ENCODE peak calls at places on chromosomes 7 and 10, in four cellular contexts. One of them, this sample, is unnamed.

GRCh38 chr7:48173983-48174382 is 2.7 kb downstream of the ABCA13 start:
- DNase-seq in K562: no peak
- DNase-seq in HepG2: no peak
- DNase-seq in SK-N-SH: no peak
- DNase-seq in this sample: no peak

GRCh38 chr7:34187908-34188307 is 282.6 kb downstream of the BMPER start:
- DNase-seq in K562: no peak
- DNase-seq in HepG2: no peak
- DNase-seq in SK-N-SH: no peak
- DNase-seq in this sample: no peak

GRCh38 chr7:101947899-101948298 is 130.5 kb downstream of the CUX1 start:
- DNase-seq in K562: peak
- DNase-seq in HepG2: no peak
- DNase-seq in SK-N-SH: peak
- DNase-seq in this sample: no peak

GRCh38 chr7:140036224-140036651 is 26.5 kb downstream of the PARP12 start:
- DNase-seq in K562: no peak
- DNase-seq in HepG2: no peak
- DNase-seq in SK-N-SH: peak
- DNase-seq in this sample: peak

GRCh38 chr7:115910541-115911164 is 119.9 kb downstream of the TFEC start:
- DNase-seq in K562: no peak
- DNase-seq in HepG2: peak
- DNase-seq in SK-N-SH: peak
- DNase-seq in this sample: no peak

GRCh38 chr10:113576853-113577252 is 24.0 kb downstream of the HABP2 start:
- DNase-seq in K562: peak
- DNase-seq in HepG2: no peak
- DNase-seq in SK-N-SH: no peak
- DNase-seq in this sample: no peak

GRCh38 chr10:61195219-61195618 is 251.2 kb upstream of the RHOBTB1 start:
- DNase-seq in K562: no peak
- DNase-seq in HepG2: no peak
- DNase-seq in SK-N-SH: no peak
- DNase-seq in this sample: no peak

GRCh38 chr7:44145419-44145968 is 4.4 kb upstream of the MYL7 start:
- DNase-seq in K562: peak
- DNase-seq in HepG2: no peak
- DNase-seq in SK-N-SH: peak
- DNase-seq in this sample: no peak

GRCh38 chr10:98262571-98262970 is 5.4 kb downstream of the LOXL4 start:
- DNase-seq in K562: peak
- DNase-seq in HepG2: no peak
- DNase-seq in SK-N-SH: peak
- DNase-seq in this sample: no peak

GRCh38 chr10:1048349-1048731 is 579 bp downstream of the IDI1 start:
- DNase-seq in K562: no peak
- DNase-seq in HepG2: peak
- DNase-seq in SK-N-SH: peak
- DNase-seq in this sample: no peak

GRCh38 chr10:77578583-77579227 is 58.9 kb downstream of the KCNMA1 start:
- DNase-seq in K562: no peak
- DNase-seq in HepG2: no peak
- DNase-seq in SK-N-SH: no peak
- DNase-seq in this sample: no peak

GRCh38 chr7:150342119-150342405 is 633 bp upstream of the RARRES2 start:
- DNase-seq in K562: no peak
- DNase-seq in HepG2: no peak
- DNase-seq in SK-N-SH: no peak
- DNase-seq in this sample: no peak

GRCh38 chr10:46226900-46227558 is 59.8 kb upstream of the ANTXRL start:
- DNase-seq in K562: no peak
- DNase-seq in HepG2: no peak
- DNase-seq in SK-N-SH: no peak
- DNase-seq in this sample: no peak

GRCh38 chr7:90973146-90973545 is 291.1 kb upstream of the FZD1 start:
- DNase-seq in K562: no peak
- DNase-seq in HepG2: no peak
- DNase-seq in SK-N-SH: no peak
- DNase-seq in this sample: no peak

GRCh38 chr10:3877092-3878000 is 92.3 kb upstream of the KLF6 start:
- DNase-seq in K562: no peak
- DNase-seq in HepG2: no peak
- DNase-seq in SK-N-SH: no peak
- DNase-seq in this sample: no peak

GRCh38 chr7:159061674-159062212 is 82.9 kb downstream of the VIPR2 start:
- DNase-seq in K562: no peak
- DNase-seq in HepG2: no peak
- DNase-seq in SK-N-SH: no peak
- DNase-seq in this sample: no peak

GRCh38 chr7:45874408-45875131 is 1.7 kb upstream of the CCDC201 start:
- DNase-seq in K562: no peak
- DNase-seq in HepG2: peak
- DNase-seq in SK-N-SH: no peak
- DNase-seq in this sample: no peak

GRCh38 chr7:116357776-116358670 is 141.5 kb upstream of the CAV2 start:
- DNase-seq in K562: no peak
- DNase-seq in HepG2: no peak
- DNase-seq in SK-N-SH: no peak
- DNase-seq in this sample: no peak

GRCh38 chr7:103777440-103777839 is 212.0 kb downstream of the RELN start:
- DNase-seq in K562: no peak
- DNase-seq in HepG2: no peak
- DNase-seq in SK-N-SH: no peak
- DNase-seq in this sample: no peak

GRCh38 chr7:90701021-90701420 is 104.9 kb downstream of the CDK14 start:
- DNase-seq in K562: no peak
- DNase-seq in HepG2: no peak
- DNase-seq in SK-N-SH: no peak
- DNase-seq in this sample: no peak

GRCh38 chr10:63700935-63701263 is 179.7 kb downstream of the REEP3 start:
- DNase-seq in K562: no peak
- DNase-seq in HepG2: no peak
- DNase-seq in SK-N-SH: no peak
- DNase-seq in this sample: no peak

GRCh38 chr10:63699785-63700184 is 178.6 kb downstream of the REEP3 start:
- DNase-seq in K562: no peak
- DNase-seq in HepG2: no peak
- DNase-seq in SK-N-SH: no peak
- DNase-seq in this sample: no peak

GRCh38 chr10:63698815-63699205 is 177.6 kb downstream of the REEP3 start:
- DNase-seq in K562: no peak
- DNase-seq in HepG2: no peak
- DNase-seq in SK-N-SH: no peak
- DNase-seq in this sample: no peak

GRCh38 chr10:63702107-63702506 is 180.9 kb downstream of the REEP3 start:
- DNase-seq in K562: no peak
- DNase-seq in HepG2: no peak
- DNase-seq in SK-N-SH: no peak
- DNase-seq in this sample: no peak

GRCh38 chr10:63700209-63700934 is 179.2 kb downstream of the REEP3 start:
- DNase-seq in K562: no peak
- DNase-seq in HepG2: no peak
- DNase-seq in SK-N-SH: no peak
- DNase-seq in this sample: no peak
- TF ChIP-seq POLR2AphosphoS5 in K562: no peak
- TF ChIP-seq POLR2AphosphoS5 in HepG2: no peak
- TF ChIP-seq POLR2AphosphoS5 in SK-N-SH: peak
- TF ChIP-seq POLR2AphosphoS5 in this sample: no peak

GRCh38 chr10:110498087-110498981 is 627 bp downstream of the DUSP5 start:
- DNase-seq in K562: peak
- DNase-seq in HepG2: no peak
- DNase-seq in SK-N-SH: peak
- DNase-seq in this sample: no peak
- TF ChIP-seq MXI1 in K562: no peak
- TF ChIP-seq MXI1 in HepG2: no peak
- TF ChIP-seq MXI1 in SK-N-SH: no peak
- TF ChIP-seq MXI1 in this sample: no peak

GRCh38 chr10:96244354-96244753 is 27.0 kb downstream of the BLNK start:
- DNase-seq in K562: no peak
- DNase-seq in HepG2: no peak
- DNase-seq in SK-N-SH: no peak
- DNase-seq in this sample: peak
- TF ChIP-seq POLR2AphosphoS5 in K562: no peak
- TF ChIP-seq POLR2AphosphoS5 in HepG2: no peak
- TF ChIP-seq POLR2AphosphoS5 in SK-N-SH: no peak
- TF ChIP-seq POLR2AphosphoS5 in this sample: peak

GRCh38 chr10:11787374-11787773 is 35.8 kb upstream of the PROSER2 start:
- DNase-seq in K562: no peak
- DNase-seq in HepG2: no peak
- DNase-seq in SK-N-SH: no peak
- DNase-seq in this sample: no peak

GRCh38 chr10:11782793-11783557 is 40.2 kb upstream of the PROSER2 start:
- DNase-seq in K562: peak
- DNase-seq in HepG2: peak
- DNase-seq in SK-N-SH: peak
- DNase-seq in this sample: peak

GRCh38 chr10:11787846-11788245 is 35.3 kb upstream of the PROSER2 start:
- DNase-seq in K562: no peak
- DNase-seq in HepG2: no peak
- DNase-seq in SK-N-SH: no peak
- DNase-seq in this sample: no peak

GRCh38 chr10:11781114-11781513 is 38.9 kb downstream of the ECHDC3 start:
- DNase-seq in K562: no peak
- DNase-seq in HepG2: no peak
- DNase-seq in SK-N-SH: no peak
- DNase-seq in this sample: no peak

DNA sequence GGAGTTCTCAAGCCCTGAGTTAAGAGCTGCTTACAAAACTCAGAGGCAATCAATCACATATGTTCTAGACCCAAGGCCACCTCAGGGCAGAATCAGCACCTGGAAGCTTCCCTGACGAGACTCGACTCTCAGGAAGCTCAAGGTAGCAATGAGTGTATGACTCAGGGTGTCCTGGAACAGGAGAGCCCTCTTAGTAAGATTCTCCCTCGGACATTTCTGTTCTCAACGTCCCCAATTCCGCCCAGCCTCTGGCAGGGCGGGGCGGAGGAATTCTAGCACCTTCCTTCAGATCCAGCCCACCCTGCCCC is 39.6 kb upstream of the PROSER2 start:
- DNase-seq in K562: no peak
- DNase-seq in HepG2: no peak
- DNase-seq in SK-N-SH: no peak
- DNase-seq in this sample: no peak
- TF ChIP-seq MXI1 in K562: no peak
- TF ChIP-seq MXI1 in HepG2: no peak
- TF ChIP-seq MXI1 in SK-N-SH: no peak
- TF ChIP-seq MXI1 in this sample: no peak

GRCh38 chr10:105855791-105856190 is 1214.7 kb downstream of the SORCS3 start:
- DNase-seq in K562: no peak
- DNase-seq in HepG2: no peak
- DNase-seq in SK-N-SH: no peak
- DNase-seq in this sample: no peak

GRCh38 chr10:105857284-105858264 is 1216.5 kb downstream of the SORCS3 start:
- DNase-seq in K562: no peak
- DNase-seq in HepG2: no peak
- DNase-seq in SK-N-SH: no peak
- DNase-seq in this sample: no peak
- TF ChIP-seq POLR2AphosphoS5 in K562: no peak
- TF ChIP-seq POLR2AphosphoS5 in HepG2: no peak
- TF ChIP-seq POLR2AphosphoS5 in SK-N-SH: no peak
- TF ChIP-seq POLR2AphosphoS5 in this sample: no peak

GRCh38 chr7:17651296-17651695 is 289.0 kb downstream of the SNX13 start:
- DNase-seq in K562: no peak
- DNase-seq in HepG2: no peak
- DNase-seq in SK-N-SH: no peak
- DNase-seq in this sample: no peak

GRCh38 chr7:17645500-17645899 is 294.8 kb downstream of the SNX13 start:
- DNase-seq in K562: no peak
- DNase-seq in HepG2: no peak
- DNase-seq in SK-N-SH: no peak
- DNase-seq in this sample: no peak

GRCh38 chr7:17651926-17652385 is 288.3 kb downstream of the SNX13 start:
- DNase-seq in K562: no peak
- DNase-seq in HepG2: no peak
- DNase-seq in SK-N-SH: no peak
- DNase-seq in this sample: no peak

GRCh38 chr7:17640730-17641377 is 299.4 kb downstream of the SNX13 start:
- DNase-seq in K562: peak
- DNase-seq in HepG2: peak
- DNase-seq in SK-N-SH: peak
- DNase-seq in this sample: no peak

DNA sequence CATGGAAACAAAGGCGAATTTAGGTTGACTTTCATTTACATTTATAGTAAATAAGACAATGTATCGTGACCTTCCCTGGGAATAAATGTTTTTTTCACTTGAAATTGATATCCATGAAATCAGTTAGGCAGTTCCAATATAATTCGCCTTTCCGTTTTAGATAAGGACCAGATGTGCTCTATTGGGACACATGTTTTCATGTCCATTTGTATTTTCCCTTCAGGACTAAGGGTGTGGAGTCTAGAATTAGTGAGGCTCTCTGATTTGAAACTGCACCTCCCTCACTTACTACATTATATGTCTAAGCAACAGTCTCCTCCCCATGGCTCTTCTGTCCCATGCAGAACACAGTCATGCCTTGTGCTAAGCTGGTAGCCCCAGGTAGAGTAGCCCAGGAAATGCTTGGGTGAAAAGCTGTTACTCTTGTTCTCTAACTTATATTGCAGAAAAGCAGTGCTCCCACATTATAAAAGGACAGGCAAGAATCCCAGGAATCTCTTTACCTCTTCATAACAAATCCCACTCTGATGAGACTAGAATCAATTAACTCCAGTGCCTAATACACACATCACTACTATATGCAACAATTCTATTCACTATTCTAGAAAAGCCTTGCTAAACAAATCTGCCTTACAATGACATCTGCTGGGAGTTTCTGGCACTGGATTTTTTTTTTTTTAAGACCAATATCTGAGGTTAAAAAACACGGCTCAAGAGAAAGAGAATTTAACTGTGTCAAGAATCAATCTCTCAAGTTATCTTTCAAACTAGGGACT is 293.9 kb downstream of the SNX13 start:
- DNase-seq in K562: no peak
- DNase-seq in HepG2: no peak
- DNase-seq in SK-N-SH: peak
- DNase-seq in this sample: no peak
- TF ChIP-seq MXI1 in K562: no peak
- TF ChIP-seq MXI1 in HepG2: no peak
- TF ChIP-seq MXI1 in SK-N-SH: no peak
- TF ChIP-seq MXI1 in this sample: no peak

GRCh38 chr7:99396914-99397631 is 11.3 kb downstream of the PDAP1 start:
- DNase-seq in K562: no peak
- DNase-seq in HepG2: no peak
- DNase-seq in SK-N-SH: no peak
- DNase-seq in this sample: no peak

GRCh38 chr7:99397632-99397983 is 10.8 kb downstream of the PDAP1 start:
- DNase-seq in K562: no peak
- DNase-seq in HepG2: no peak
- DNase-seq in SK-N-SH: no peak
- DNase-seq in this sample: no peak

GRCh38 chr7:99398891-99399445 is 9.4 kb downstream of the PDAP1 start:
- DNase-seq in K562: no peak
- DNase-seq in HepG2: no peak
- DNase-seq in SK-N-SH: no peak
- DNase-seq in this sample: no peak

GRCh38 chr7:99402854-99403253 is 5.5 kb downstream of the PDAP1 start:
- DNase-seq in K562: no peak
- DNase-seq in HepG2: no peak
- DNase-seq in SK-N-SH: no peak
- DNase-seq in this sample: no peak

GRCh38 chr7:99399597-99399996 is 8.8 kb downstream of the PDAP1 start:
- DNase-seq in K562: no peak
- DNase-seq in HepG2: no peak
- DNase-seq in SK-N-SH: no peak
- DNase-seq in this sample: no peak
- TF ChIP-seq POLR2AphosphoS5 in K562: no peak
- TF ChIP-seq POLR2AphosphoS5 in HepG2: no peak
- TF ChIP-seq POLR2AphosphoS5 in SK-N-SH: no peak
- TF ChIP-seq POLR2AphosphoS5 in this sample: peak

This sample was measured in GM12878.